ENCODE peak calls at places on chromosomes 1 and 21, in six cellular contexts. One of them, this sample, is unnamed.

GRCh38 chr1:27661412-27662075 is 10.4 kb downstream of the IFI6 start:
- DNase-seq in activated T-helper 9 cell treated with anti-CD3 and anti-CD28 coated beads, Interleukin-2, amount 50 U/mL, for 16 hours: no peak
- DNase-seq in iris pigment epithelial cell: no peak
- DNase-seq in naive thymus-derived CD8-positive, alpha-beta T cell: no peak
- DNase-seq in lung microvascular endothelial cell: no peak
- DNase-seq in Caco-2: no peak
- DNase-seq in this sample: no peak

GRCh38 chr1:111988743-111989453 is 570 bp downstream of the KCND3 start:
- DNase-seq in activated T-helper 9 cell treated with anti-CD3 and anti-CD28 coated beads, Interleukin-2, amount 50 U/mL, for 16 hours: no peak
- DNase-seq in iris pigment epithelial cell: no peak
- DNase-seq in naive thymus-derived CD8-positive, alpha-beta T cell: no peak
- DNase-seq in lung microvascular endothelial cell: no peak
- DNase-seq in Caco-2: peak
- DNase-seq in this sample: no peak

GRCh38 chr1:156809711-156810366 is 6.8 kb downstream of the SH2D2A start:
- DNase-seq in activated T-helper 9 cell treated with anti-CD3 and anti-CD28 coated beads, Interleukin-2, amount 50 U/mL, for 16 hours: no peak
- DNase-seq in iris pigment epithelial cell: no peak
- DNase-seq in naive thymus-derived CD8-positive, alpha-beta T cell: no peak
- DNase-seq in lung microvascular endothelial cell: no peak
- DNase-seq in Caco-2: no peak
- DNase-seq in this sample: no peak

GRCh38 chr21:29719561-29719960 is 220.2 kb downstream of the GRIK1 start:
- DNase-seq in activated T-helper 9 cell treated with anti-CD3 and anti-CD28 coated beads, Interleukin-2, amount 50 U/mL, for 16 hours: no peak
- DNase-seq in iris pigment epithelial cell: no peak
- DNase-seq in naive thymus-derived CD8-positive, alpha-beta T cell: no peak
- DNase-seq in lung microvascular endothelial cell: no peak
- DNase-seq in Caco-2: no peak
- DNase-seq in this sample: no peak

GRCh38 chr1:148334339-148335130 is 148.6 kb downstream of the PPIAL4G start:
- DNase-seq in activated T-helper 9 cell treated with anti-CD3 and anti-CD28 coated beads, Interleukin-2, amount 50 U/mL, for 16 hours: peak
- DNase-seq in iris pigment epithelial cell: peak
- DNase-seq in naive thymus-derived CD8-positive, alpha-beta T cell: peak
- DNase-seq in lung microvascular endothelial cell: peak
- DNase-seq in Caco-2: peak
- DNase-seq in this sample: peak

GRCh38 chr1:63350320-63350719 is 17.1 kb upstream of the ALG6 start:
- DNase-seq in activated T-helper 9 cell treated with anti-CD3 and anti-CD28 coated beads, Interleukin-2, amount 50 U/mL, for 16 hours: no peak
- DNase-seq in iris pigment epithelial cell: no peak
- DNase-seq in naive thymus-derived CD8-positive, alpha-beta T cell: no peak
- DNase-seq in lung microvascular endothelial cell: no peak
- DNase-seq in Caco-2: no peak
- DNase-seq in this sample: no peak

GRCh38 chr1:65066766-65067490 is 81.1 kb upstream of the AK4 start:
- DNase-seq in activated T-helper 9 cell treated with anti-CD3 and anti-CD28 coated beads, Interleukin-2, amount 50 U/mL, for 16 hours: peak
- DNase-seq in iris pigment epithelial cell: peak
- DNase-seq in naive thymus-derived CD8-positive, alpha-beta T cell: peak
- DNase-seq in lung microvascular endothelial cell: peak
- DNase-seq in Caco-2: peak
- DNase-seq in this sample: no peak

GRCh38 chr1:18484726-18485125 is 4.0 kb downstream of the KLHDC7A start:
- DNase-seq in activated T-helper 9 cell treated with anti-CD3 and anti-CD28 coated beads, Interleukin-2, amount 50 U/mL, for 16 hours: no peak
- DNase-seq in iris pigment epithelial cell: no peak
- DNase-seq in naive thymus-derived CD8-positive, alpha-beta T cell: no peak
- DNase-seq in lung microvascular endothelial cell: no peak
- DNase-seq in Caco-2: no peak
- DNase-seq in this sample: no peak

GRCh38 chr1:115829023-115829674 is 11.8 kb downstream of the NHLH2 start:
- DNase-seq in activated T-helper 9 cell treated with anti-CD3 and anti-CD28 coated beads, Interleukin-2, amount 50 U/mL, for 16 hours: no peak
- DNase-seq in iris pigment epithelial cell: peak
- DNase-seq in naive thymus-derived CD8-positive, alpha-beta T cell: no peak
- DNase-seq in lung microvascular endothelial cell: peak
- DNase-seq in Caco-2: peak
- DNase-seq in this sample: peak

GRCh38 chr1:49424782-49425181 is 599.0 kb downstream of the AGBL4 start:
- DNase-seq in activated T-helper 9 cell treated with anti-CD3 and anti-CD28 coated beads, Interleukin-2, amount 50 U/mL, for 16 hours: no peak
- DNase-seq in iris pigment epithelial cell: peak
- DNase-seq in naive thymus-derived CD8-positive, alpha-beta T cell: no peak
- DNase-seq in lung microvascular endothelial cell: no peak
- DNase-seq in Caco-2: no peak
- DNase-seq in this sample: no peak

GRCh38 chr1:53553734-53554509 is 94.7 kb downstream of the DMRTB1 start:
- DNase-seq in activated T-helper 9 cell treated with anti-CD3 and anti-CD28 coated beads, Interleukin-2, amount 50 U/mL, for 16 hours: no peak
- DNase-seq in iris pigment epithelial cell: no peak
- DNase-seq in naive thymus-derived CD8-positive, alpha-beta T cell: no peak
- DNase-seq in lung microvascular endothelial cell: no peak
- DNase-seq in Caco-2: no peak
- DNase-seq in this sample: no peak

GRCh38 chr1:27992271-27992670 is 32.5 kb downstream of the XKR8 start:
- DNase-seq in activated T-helper 9 cell treated with anti-CD3 and anti-CD28 coated beads, Interleukin-2, amount 50 U/mL, for 16 hours: peak
- DNase-seq in iris pigment epithelial cell: peak
- DNase-seq in naive thymus-derived CD8-positive, alpha-beta T cell: peak
- DNase-seq in lung microvascular endothelial cell: peak
- DNase-seq in Caco-2: no peak
- DNase-seq in this sample: no peak

GRCh38 chr1:248618878-248619277 is 16.0 kb downstream of the OR2T11 start:
- DNase-seq in activated T-helper 9 cell treated with anti-CD3 and anti-CD28 coated beads, Interleukin-2, amount 50 U/mL, for 16 hours: peak
- DNase-seq in iris pigment epithelial cell: peak
- DNase-seq in naive thymus-derived CD8-positive, alpha-beta T cell: peak
- DNase-seq in lung microvascular endothelial cell: peak
- DNase-seq in Caco-2: peak
- DNase-seq in this sample: peak

GRCh38 chr1:196131691-196132090 is 476.5 kb downstream of the KCNT2 start:
- DNase-seq in activated T-helper 9 cell treated with anti-CD3 and anti-CD28 coated beads, Interleukin-2, amount 50 U/mL, for 16 hours: no peak
- DNase-seq in iris pigment epithelial cell: no peak
- DNase-seq in naive thymus-derived CD8-positive, alpha-beta T cell: no peak
- DNase-seq in lung microvascular endothelial cell: no peak
- DNase-seq in Caco-2: no peak
- DNase-seq in this sample: no peak

This sample was measured in HepG2.